ENCODE peak calls at places on chromosomes 11 and 22, in eight cellular contexts. C is Panc1, K is fibroblast of villous mesenchyme, Q is IMR-90, Y is osteoblast, V is NB4, T is AG09309, U is stomach. E is an unnamed sample.

GRCh38 chr11:117426297-117426685 is 98.6 kb downstream of the CEP164 start:
- DNase-seq in U (peak; percentile 60), Y (peak; percentile 95), V (peak; percentile 57), T (no peak), Q (peak; percentile 30), K (peak; percentile 42), C (peak; percentile 55), E (peak; percentile 8)

GRCh38 chr22:43811777-43812148 is 342 bp downstream of the EFCAB6 start:
- DNase-seq in T (no peak), U (no peak), Y (no peak), Q (peak; percentile 61), C (no peak), K (peak; percentile 80), V (peak; percentile 18), E (no peak)

GRCh38 chr22:19748991-19749665 is 11.4 kb upstream of the TBX1 start:
- DNase-seq in T (no peak), C (no peak), Y (no peak), U (no peak), V (no peak), Q (no peak), K (no peak), E (no peak)

GRCh38 chr22:33975841-33976240 is 55.6 kb upstream of the LARGE1 start:
- DNase-seq in K (no peak), Q (no peak), Y (no peak), V (no peak), T (no peak), C (no peak), U (no peak), E (no peak)

GRCh38 chr11:62708423-62709261 is 1.2 kb downstream of the GNG3 start:
- DNase-seq in K (no peak), T (no peak), C (no peak), V (no peak), Q (no peak), U (peak; percentile 36), Y (peak; percentile 89), E (no peak)

GRCh38 chr22:41094036-41094435 is 1.6 kb downstream of the EP300 start:
- DNase-seq in V (peak; percentile 62), U (no peak), K (peak; percentile 39), Q (peak; percentile 40), Y (peak; percentile 77), T (no peak), C (no peak), E (no peak)

GRCh38 chr11:36421546-36422155 is 88.4 kb downstream of the TRAF6 start:
- DNase-seq in Q (peak; percentile 33), K (no peak), Y (no peak), C (no peak), T (no peak), V (no peak), U (no peak), E (no peak)

GRCh38 chr11:612201-612960 is 3.4 kb downstream of the IRF7 start:
- DNase-seq in Q (peak; percentile 22), Y (peak; percentile 90), C (no peak), K (peak; percentile 21), U (peak; percentile 76), T (no peak), V (peak; percentile 64), E (no peak)

GRCh38 chr11:102932678-102933077 is 22.9 kb downstream of the MMP13 start:
- DNase-seq in Y (no peak), Q (no peak), U (no peak), C (no peak), K (no peak), V (no peak), T (no peak), E (no peak)

GRCh38 chr11:3109921-3110706 is 52.9 kb upstream of the CARS1 start:
- DNase-seq in V (peak; percentile 66), Y (peak; percentile 92), Q (no peak), K (peak; percentile 22), T (no peak), C (no peak), U (peak; percentile 47), E (no peak)

GRCh38 chr22:30115705-30116104 is 35.4 kb downstream of the HORMAD2 start:
- DNase-seq in U (no peak), V (no peak), K (no peak), T (no peak), Y (no peak), Q (peak; percentile 9), C (peak; percentile 4), E (no peak)

GRCh38 chr22:39027717-39028116 is 6.8 kb downstream of the APOBEC3D start:
- DNase-seq in K (no peak), Y (no peak), U (no peak), V (no peak), T (no peak), Q (no peak), C (no peak), E (no peak)

GRCh38 chr22:41382098-41382578 is 396 bp downstream of the TEF start:
- DNase-seq in Q (no peak), V (no peak), U (peak; percentile 66), C (no peak), Y (peak; percentile 92), K (peak; percentile 63), T (no peak), E (no peak)

GRCh38 chr22:45914309-45914708 is 62.7 kb downstream of the WNT7B start:
- DNase-seq in U (no peak), V (no peak), Q (no peak), T (no peak), K (no peak), C (no peak), Y (no peak), E (no peak)

DNA sequence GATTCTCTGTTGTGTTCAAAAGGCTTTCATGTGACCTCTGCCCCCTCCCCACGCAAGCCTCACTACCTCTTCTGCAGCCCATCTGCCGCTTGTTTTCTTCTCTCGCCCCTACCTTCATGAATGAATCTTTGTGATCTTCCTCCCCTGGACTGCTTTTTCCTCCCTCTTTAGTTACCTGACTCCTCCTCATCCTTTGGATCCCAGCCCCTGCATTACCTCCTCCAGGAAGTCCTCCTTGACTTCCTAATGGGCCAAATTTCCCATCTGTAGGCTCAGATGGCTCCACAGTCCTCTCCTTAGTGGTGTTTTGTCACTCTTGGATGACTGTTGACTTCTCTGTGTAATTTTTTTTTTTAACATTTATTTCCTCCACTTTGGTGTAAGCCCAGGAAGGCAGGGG is 10.9 kb downstream of the TSPAN18 start:
- DNase-seq in U (no peak), T (no peak), C (no peak), Y (no peak), V (no peak), K (no peak), Q (no peak), E (no peak)
- H3K4me3 ChIP-seq in U (no peak overlapping the region), T (no peak overlapping the region), C (no peak overlapping the region), Y (no peak overlapping the region), V (no peak overlapping the region), K (no peak overlapping the region), Q (no peak overlapping the region), E (no peak overlapping the region)

GRCh38 chr11:17931595-17931994 is 81.3 kb downstream of the SERGEF start:
- DNase-seq in C (no peak), U (no peak), V (no peak), T (peak; percentile 21), Q (peak; percentile 20), K (no peak), Y (no peak), E (no peak)

GRCh38 chr11:17927643-17928343 is 85.1 kb downstream of the SERGEF start:
- DNase-seq in Q (peak; percentile 85), T (peak; percentile 89), Y (no peak), V (no peak), U (no peak), C (no peak), K (peak; percentile 82), E (no peak)

GRCh38 chr11:17929171-17929570 is 83.7 kb downstream of the SERGEF start:
- DNase-seq in T (no peak), Y (no peak), U (no peak), V (no peak), C (no peak), K (no peak), Q (no peak), E (no peak)

GRCh38 chr11:17932472-17932871 is 80.4 kb downstream of the SERGEF start:
- DNase-seq in Q (no peak), K (no peak), Y (no peak), U (no peak), T (no peak), C (no peak), V (no peak), E (no peak)

GRCh38 chr11:17930544-17931144 is 82.2 kb downstream of the SERGEF start:
- DNase-seq in C (no peak), K (no peak), T (no peak), Y (no peak), V (peak; percentile 10), Q (no peak), U (no peak), E (no peak)
- TF ChIP-seq CTCF in C (peak; percentile 13), K (no peak), T (no peak), Y (no peak), V (no peak), Q (no peak), U (no peak), E (no peak)

DNA sequence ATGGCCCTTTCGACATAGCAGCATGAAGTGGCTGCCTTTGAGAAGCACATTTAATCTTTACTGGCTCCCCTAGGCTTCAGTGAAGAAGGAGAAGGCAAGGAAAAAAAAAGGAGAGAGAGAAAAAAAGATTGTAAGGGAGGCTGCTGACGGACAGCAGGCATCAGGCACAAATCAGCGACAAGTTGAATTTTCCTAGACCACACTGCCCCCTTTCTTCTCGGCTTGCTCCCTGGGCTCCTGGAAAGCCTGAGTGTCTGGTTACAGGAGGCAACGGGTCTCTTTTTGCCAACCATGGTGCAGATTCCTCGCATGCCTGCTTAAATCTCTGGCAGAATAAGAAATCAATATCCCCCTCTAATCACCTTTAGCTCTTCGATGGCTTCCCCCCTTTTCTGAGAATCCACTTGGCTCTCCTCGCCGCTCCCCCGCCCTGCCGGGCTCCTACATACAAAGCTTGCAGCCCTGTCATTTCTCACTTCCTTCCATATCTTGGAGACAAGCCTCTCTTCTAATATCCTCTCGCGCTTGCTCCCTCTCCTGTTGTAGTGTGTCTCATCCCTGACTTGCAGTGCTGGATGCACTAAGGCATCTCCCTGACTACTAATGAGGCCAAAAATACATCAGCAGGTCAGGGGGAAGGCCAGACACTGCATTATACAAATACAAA is 14.3 kb downstream of the BLID start:
- DNase-seq in T (peak; percentile 66), C (no peak), V (no peak), K (peak; percentile 86), Q (peak; percentile 85), U (no peak), Y (no peak), E (peak; percentile 87)
- H3K4me3 ChIP-seq in T (peak overlapping the region; percentile 69), C (peak overlapping the region; percentile 43), V (no peak overlapping the region), K (peak overlapping the region; percentile 69), Q (peak overlapping the region; percentile 91), U (peak overlapping the region; percentile 47), Y (peak overlapping the region; percentile 86), E (peak overlapping the region; percentile 79)

GRCh38 chr22:36902143-36902911 is 11.1 kb upstream of the CSF2RB start:
- DNase-seq in U (no peak), C (no peak), K (no peak), V (no peak), T (no peak), Y (no peak), Q (no peak), E (no peak)

GRCh38 chr22:36901411-36902142 is 11.9 kb upstream of the CSF2RB start:
- DNase-seq in C (no peak), Q (no peak), U (no peak), K (no peak), V (no peak), Y (no peak), T (no peak), E (no peak)

GRCh38 chr22:36900880-36901279 is 12.5 kb upstream of the CSF2RB start:
- DNase-seq in U (no peak), C (no peak), Y (no peak), Q (no peak), V (no peak), K (no peak), T (no peak), E (no peak)

GRCh38 chr22:36907464-36907863 is 6.0 kb upstream of the CSF2RB start:
- DNase-seq in Y (peak; percentile 18), T (no peak), V (no peak), K (no peak), Q (no peak), U (no peak), C (no peak), E (no peak)

GRCh38 chr22:36904260-36904659 is 9.2 kb upstream of the CSF2RB start:
- DNase-seq in T (no peak), V (no peak), U (no peak), Q (no peak), Y (no peak), K (no peak), C (no peak), E (no peak)
- TF ChIP-seq CTCF in T (no peak), V (peak; percentile 4), U (no peak), Q (no peak), Y (peak; percentile 6), K (no peak), C (peak; percentile 25), E (no peak)